ENCODE peak calls at places on chromosomes 4 and X, in four cellular contexts. L, D, P and R are unnamed samples.
A peak's percentile ranks its signal among the peaks of the same experiment; 100 is the strongest.

GRCh38 chrX:129634541-129634940 is 20.2 kb downstream of the APLN start:
- DNase-seq in P (no peak), D (no peak), L (no peak), R (no peak)

GRCh38 chr4:13815231-13815630 is 187.7 kb upstream of the BOD1L1 start:
- DNase-seq in P (no peak), L (no peak), D (no peak), R (no peak)

GRCh38 chr4:113350576-113350975 is 301.1 kb downstream of the ANK2 start:
- DNase-seq in L (no peak), D (peak; percentile 64), P (no peak), R (no peak)

GRCh38 chrX:132748909-132749308 is 209.5 kb downstream of the HS6ST2 start:
- DNase-seq in P (no peak), D (no peak), L (no peak), R (no peak)

GRCh38 chr4:160835789-160836188 is 1328.0 kb downstream of the FSTL5 start:
- DNase-seq in P (no peak), L (peak; percentile 37), D (no peak), R (peak; percentile 73)

GRCh38 chr4:165332502-165332901 is 5.0 kb downstream of the MSMO1 start:
- DNase-seq in P (no peak), D (no peak), L (no peak), R (no peak)

GRCh38 chrX:154696328-154697045 is 43.1 kb upstream of the CTAG2 start:
- DNase-seq in P (no peak), D (no peak), L (no peak), R (no peak)

GRCh38 chr4:122775987-122776836 is 43.7 kb downstream of the BBS12 start:
- DNase-seq in D (no peak), P (no peak), L (no peak), R (no peak)

GRCh38 chrX:18448416-18448815 is 23.0 kb downstream of the CDKL5 start:
- DNase-seq in P (no peak), L (no peak), D (no peak), R (no peak)

GRCh38 chr4:7892212-7893019 is 47.2 kb downstream of the AFAP1 start:
- DNase-seq in D (no peak), L (peak; percentile 19), P (no peak), R (no peak)

GRCh38 chr4:124686279-124686678 is 26.3 kb downstream of the ANKRD50 start:
- DNase-seq in P (no peak), L (no peak), D (no peak), R (no peak)

GRCh38 chrX:120145295-120145925 is 13.0 kb upstream of the RHOXF2 start:
- DNase-seq in L (no peak), P (no peak), D (no peak), R (no peak)

GRCh38 chr4:150004481-150004880 is 73.8 kb upstream of the DCLK2 start:
- DNase-seq in D (no peak), L (no peak), P (no peak), R (no peak)

GRCh38 chr4:8739820-8740665 is 131.6 kb downstream of the HMX1 start:
- DNase-seq in D (no peak), P (no peak), L (no peak), R (no peak)

GRCh38 chrX:107849747-107850478 is 24.2 kb downstream of the MID2 start:
- DNase-seq in L (no peak), D (no peak), P (no peak), R (no peak)

GRCh38 chr4:106266201-106266600 is 49.8 kb downstream of the TBCK start:
- DNase-seq in P (no peak), D (peak; percentile 52), L (no peak), R (no peak)

GRCh38 chr4:75823812-75824211 is 78.4 kb downstream of the PPEF2 start:
- DNase-seq in D (no peak), P (no peak), L (no peak), R (no peak)

GRCh38 chrX:74578137-74578536 is 36.3 kb downstream of the RLIM start:
- DNase-seq in P (no peak), L (no peak), D (no peak), R (no peak)

GRCh38 chr4:139589619-139590018 is 33.6 kb upstream of the SETD7 start:
- DNase-seq in L (no peak), P (no peak), D (no peak), R (no peak)

GRCh38 chr4:95250544-95251137 is 298.1 kb downstream of the UNC5C start:
- DNase-seq in L (no peak), D (no peak), P (no peak), R (no peak)

GRCh38 chrX:103398321-103398937 is 22.1 kb downstream of the BEX3 start:
- DNase-seq in D (no peak), L (no peak), P (no peak), R (no peak)

GRCh38 chrX:46642145-46642544 is 68.6 kb downstream of the CHST7 start:
- DNase-seq in P (peak; percentile 16), D (peak; percentile 53), L (no peak), R (no peak)

GRCh38 chr4:76758290-76758882 is 139.6 kb downstream of the SOWAHB start:
- DNase-seq in P (no peak), D (peak; percentile 34), L (peak; percentile 54), R (no peak)

GRCh38 chr4:183499389-183499788 is 5.5 kb upstream of the ING2 start:
- DNase-seq in L (peak; percentile 63), P (no peak), D (no peak), R (no peak)

GRCh38 chrX:150926791-150927190 is 28.3 kb upstream of the CD99L2 start:
- DNase-seq in L (no peak), P (no peak), D (no peak), R (no peak)

GRCh38 chrX:153446950-153447580 is 1.2 kb upstream of the TREX2 start:
- DNase-seq in D (no peak), L (no peak), P (no peak), R (no peak)

GRCh38 chr4:4734425-4734824 is 125.0 kb upstream of the MSX1 start:
- DNase-seq in P (no peak), L (no peak), D (no peak), R (no peak)

GRCh38 chrX:12721042-12721441 is 70.2 kb upstream of the PRPS2 start:
- DNase-seq in L (no peak), P (no peak), D (no peak), R (no peak)

GRCh38 chrX:81114757-81115156 is 87.0 kb downstream of the HMGN5 start:
- DNase-seq in D (no peak), L (no peak), P (no peak), R (no peak)

DNA sequence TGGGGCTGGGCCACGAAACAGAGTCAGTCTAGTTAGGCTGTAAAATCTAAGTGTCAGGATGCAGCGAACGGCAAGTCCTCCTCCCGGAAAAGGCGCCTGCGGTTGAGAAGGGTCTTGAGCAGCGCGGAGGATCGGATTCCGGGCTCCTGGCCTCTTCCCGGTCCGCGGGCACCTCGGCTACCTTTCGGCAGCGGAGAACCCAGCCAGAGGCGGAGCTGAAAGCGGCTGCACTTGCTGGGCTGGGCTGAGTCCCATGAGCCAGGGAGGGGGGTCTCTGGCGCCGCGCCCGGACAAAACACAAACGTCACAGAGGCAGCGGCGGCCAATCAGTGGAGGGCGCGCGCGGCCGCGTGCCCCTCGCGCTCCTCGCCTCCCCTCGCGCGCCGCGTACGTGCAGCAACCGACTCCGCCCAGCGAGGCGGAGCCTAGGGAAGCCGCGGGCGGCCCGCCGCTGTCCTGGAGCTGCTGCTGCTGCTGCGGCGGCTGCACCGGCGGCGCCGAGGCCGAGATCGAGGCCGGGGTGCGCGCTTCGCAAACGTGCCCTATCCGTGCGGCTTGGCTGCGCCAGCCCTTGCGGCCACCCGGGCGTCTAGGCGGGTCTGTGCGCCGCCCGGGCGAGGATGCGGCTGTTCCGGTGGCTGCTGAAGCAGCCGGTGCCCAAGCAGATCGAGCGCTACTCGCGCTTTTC is at the start of gene PDK3:
- DNase-seq in P (peak; percentile 90), D (peak; percentile 86), L (peak; percentile 95), R (peak; percentile 80)
- H3K27ac ChIP-seq in P (peak within 1 kb of the TSS; percentile 79), D (peak within 1 kb of the TSS; percentile 46), L (peak within 1 kb of the TSS; percentile 82), R (no peak within 1 kb of the TSS)

DNA sequence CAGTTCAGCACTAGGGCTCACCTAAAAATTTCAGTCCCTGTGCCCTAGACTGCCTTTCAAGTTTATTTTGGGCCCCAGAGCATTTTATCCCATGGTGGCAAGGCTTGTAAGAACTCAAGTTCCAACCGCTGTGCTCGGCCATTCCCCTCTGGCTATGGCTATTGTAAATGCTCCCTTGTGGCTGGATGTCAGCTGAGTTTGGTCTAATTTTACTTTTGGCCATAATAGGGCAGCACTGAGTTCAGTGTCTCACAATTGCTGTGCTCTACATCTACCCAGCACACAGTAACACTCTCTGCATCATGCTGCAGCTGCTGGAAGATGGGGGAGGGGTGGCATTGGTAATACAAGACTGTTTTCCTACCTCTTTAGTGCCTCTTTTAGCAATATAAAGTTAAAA is 210.8 kb upstream of the IRS4 start:
- DNase-seq in L (no peak), D (no peak), P (no peak), R (no peak)
- H3K27ac ChIP-seq in L (no peak overlapping the region), D (no peak overlapping the region), P (no peak overlapping the region), R (no peak overlapping the region)

GRCh38 chr4:109702950-109703663 is at the start of gene CASP6:
- DNase-seq in D (peak; percentile 84), L (peak; percentile 92), P (peak; percentile 69), R (peak; percentile 69)
- H3K27ac ChIP-seq in D (peak within 1 kb of the TSS; percentile 60), L (peak within 1 kb of the TSS; percentile 86), P (peak within 1 kb of the TSS; percentile 69), R (peak within 1 kb of the TSS; percentile 50)

DNA sequence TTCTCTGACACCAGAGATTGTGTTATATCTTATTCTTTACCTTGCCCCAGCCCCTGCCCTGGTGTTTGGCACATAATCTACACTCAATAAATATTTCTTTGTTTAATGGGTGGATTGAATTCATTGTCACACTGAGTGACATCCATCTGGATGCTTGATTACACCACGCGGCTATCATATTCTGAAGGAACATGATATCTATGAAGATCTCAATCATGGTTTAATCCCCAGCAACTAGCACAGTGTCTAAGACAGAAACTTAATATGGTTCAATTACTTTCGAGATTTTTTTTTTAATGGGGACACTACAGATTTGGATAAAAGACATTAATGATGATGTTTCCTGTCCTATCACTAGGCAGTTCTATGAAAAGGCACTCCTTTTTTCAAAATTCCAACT is 246.3 kb downstream of the PALLD start:
- DNase-seq in L (no peak), P (no peak), D (no peak), R (no peak)
- H3K27ac ChIP-seq in L (no peak overlapping the region), P (no peak overlapping the region), D (no peak overlapping the region), R (no peak overlapping the region)

DNA sequence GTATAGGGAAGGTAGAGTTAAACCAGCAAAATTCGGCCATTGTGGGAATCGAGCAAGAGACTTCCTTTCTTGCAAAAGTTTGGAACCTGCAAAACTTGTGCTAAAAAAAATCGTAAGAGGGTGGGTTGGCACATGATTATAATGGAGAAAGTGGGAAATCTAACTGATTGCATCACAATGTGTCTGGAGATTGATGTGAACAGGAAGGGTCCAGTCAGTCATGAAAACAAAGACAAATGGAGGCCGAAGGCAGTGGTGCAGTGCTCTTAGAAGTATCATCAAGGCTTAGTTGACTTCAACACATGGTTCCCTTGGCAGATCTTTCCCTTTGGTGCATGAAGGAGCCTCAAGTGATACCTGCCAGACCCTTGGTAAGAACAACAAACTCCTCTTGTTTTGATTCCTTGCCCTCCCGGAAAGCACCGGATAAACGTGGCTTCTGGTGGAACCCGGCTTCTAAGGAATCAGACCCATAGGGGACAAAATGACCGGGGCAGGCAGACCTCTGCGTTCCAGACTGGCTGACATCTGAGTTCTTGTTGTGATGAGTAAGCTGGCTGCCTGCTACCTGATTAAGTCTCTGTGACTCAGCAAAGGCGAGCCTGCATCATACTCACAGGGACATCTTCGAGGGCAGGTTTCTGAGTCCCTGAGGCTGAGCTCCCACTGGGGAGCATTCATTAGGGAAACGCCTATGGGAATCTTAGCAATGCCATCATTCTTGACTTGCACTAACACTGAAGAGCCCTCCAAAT is 87.7 kb upstream of the MAP3K15 start:
- DNase-seq in D (no peak), P (no peak), L (no peak), R (no peak)
- H3K27ac ChIP-seq in D (no peak overlapping the region), P (no peak overlapping the region), L (no peak overlapping the region), R (no peak overlapping the region)